ENCODE peak calls at places on chromosome X, in seven cellular contexts. One of them, this sample, is unnamed.
A peak's percentile ranks its signal among the peaks of the same experiment; 100 is the strongest.

GRCh38 chrX:71095971-71096701 is 485 bp downstream of the FOXO4 start:
- DNase-seq in mesothelial cell of epicardium: peak; percentile 42
- DNase-seq in stimulated activated CD8-positive, alpha-beta memory T cell treated with anti-CD3 and anti-CD28 coated beads, Interleukin-4, amount 100 ng/mL, for 1 hour: no peak
- DNase-seq in iPS-NIHi11: no peak
- DNase-seq in Right ventricle myocardium inferior: no peak
- DNase-seq in SW480: peak; percentile 61
- DNase-seq in stimulated activated CD4-positive, alpha-beta T cell treated with anti-CD3 and anti-CD28 coated beads, Interleukin-15, amount 100 ng/mL, for 1 hour: no peak
- DNase-seq in this sample: no peak

GRCh38 chrX:71941145-71941544 is 30.5 kb downstream of the NHSL2 start:
- DNase-seq in iPS-NIHi11: no peak
- DNase-seq in mesothelial cell of epicardium: no peak
- DNase-seq in SW480: no peak
- DNase-seq in stimulated activated CD8-positive, alpha-beta memory T cell treated with anti-CD3 and anti-CD28 coated beads, Interleukin-4, amount 100 ng/mL, for 1 hour: no peak
- DNase-seq in stimulated activated CD4-positive, alpha-beta T cell treated with anti-CD3 and anti-CD28 coated beads, Interleukin-15, amount 100 ng/mL, for 1 hour: no peak
- DNase-seq in Right ventricle myocardium inferior: no peak
- DNase-seq in this sample: no peak

GRCh38 chrX:150870487-150871340 is 27.8 kb downstream of the CD99L2 start:
- DNase-seq in stimulated activated CD4-positive, alpha-beta T cell treated with anti-CD3 and anti-CD28 coated beads, Interleukin-15, amount 100 ng/mL, for 1 hour: no peak
- DNase-seq in Right ventricle myocardium inferior: no peak
- DNase-seq in iPS-NIHi11: no peak
- DNase-seq in stimulated activated CD8-positive, alpha-beta memory T cell treated with anti-CD3 and anti-CD28 coated beads, Interleukin-4, amount 100 ng/mL, for 1 hour: no peak
- DNase-seq in SW480: no peak
- DNase-seq in mesothelial cell of epicardium: no peak
- DNase-seq in this sample: no peak

GRCh38 chrX:108245462-108245861 is 153.9 kb downstream of the ATG4A start:
- DNase-seq in mesothelial cell of epicardium: no peak
- DNase-seq in stimulated activated CD4-positive, alpha-beta T cell treated with anti-CD3 and anti-CD28 coated beads, Interleukin-15, amount 100 ng/mL, for 1 hour: no peak
- DNase-seq in stimulated activated CD8-positive, alpha-beta memory T cell treated with anti-CD3 and anti-CD28 coated beads, Interleukin-4, amount 100 ng/mL, for 1 hour: no peak
- DNase-seq in iPS-NIHi11: peak; percentile 6
- DNase-seq in Right ventricle myocardium inferior: no peak
- DNase-seq in SW480: no peak
- DNase-seq in this sample: no peak

GRCh38 chrX:57445046-57445445 is 146.8 kb upstream of the ZXDB start:
- DNase-seq in SW480: no peak
- DNase-seq in Right ventricle myocardium inferior: no peak
- DNase-seq in iPS-NIHi11: no peak
- DNase-seq in stimulated activated CD8-positive, alpha-beta memory T cell treated with anti-CD3 and anti-CD28 coated beads, Interleukin-4, amount 100 ng/mL, for 1 hour: no peak
- DNase-seq in stimulated activated CD4-positive, alpha-beta T cell treated with anti-CD3 and anti-CD28 coated beads, Interleukin-15, amount 100 ng/mL, for 1 hour: no peak
- DNase-seq in mesothelial cell of epicardium: no peak
- DNase-seq in this sample: no peak

GRCh38 chrX:143634701-143635442 is 1.0 kb downstream of the SLITRK4 start:
- DNase-seq in iPS-NIHi11: peak; percentile 12
- DNase-seq in stimulated activated CD8-positive, alpha-beta memory T cell treated with anti-CD3 and anti-CD28 coated beads, Interleukin-4, amount 100 ng/mL, for 1 hour: no peak
- DNase-seq in mesothelial cell of epicardium: no peak
- DNase-seq in Right ventricle myocardium inferior: peak; percentile 47
- DNase-seq in stimulated activated CD4-positive, alpha-beta T cell treated with anti-CD3 and anti-CD28 coated beads, Interleukin-15, amount 100 ng/mL, for 1 hour: no peak
- DNase-seq in SW480: no peak
- DNase-seq in this sample: no peak

GRCh38 chrX:50327235-50327634 is 122.7 kb downstream of the CCNB3 start:
- DNase-seq in stimulated activated CD4-positive, alpha-beta T cell treated with anti-CD3 and anti-CD28 coated beads, Interleukin-15, amount 100 ng/mL, for 1 hour: no peak
- DNase-seq in iPS-NIHi11: no peak
- DNase-seq in SW480: no peak
- DNase-seq in mesothelial cell of epicardium: no peak
- DNase-seq in stimulated activated CD8-positive, alpha-beta memory T cell treated with anti-CD3 and anti-CD28 coated beads, Interleukin-4, amount 100 ng/mL, for 1 hour: no peak
- DNase-seq in Right ventricle myocardium inferior: no peak
- DNase-seq in this sample: no peak

GRCh38 chrX:12988797-12989196 is 13.9 kb downstream of the TMSB4X start:
- DNase-seq in SW480: peak; percentile 81
- DNase-seq in mesothelial cell of epicardium: no peak
- DNase-seq in iPS-NIHi11: no peak
- DNase-seq in stimulated activated CD4-positive, alpha-beta T cell treated with anti-CD3 and anti-CD28 coated beads, Interleukin-15, amount 100 ng/mL, for 1 hour: no peak
- DNase-seq in stimulated activated CD8-positive, alpha-beta memory T cell treated with anti-CD3 and anti-CD28 coated beads, Interleukin-4, amount 100 ng/mL, for 1 hour: no peak
- DNase-seq in Right ventricle myocardium inferior: no peak
- DNase-seq in this sample: no peak

GRCh38 chrX:47380268-47380667 is 9.9 kb downstream of the ZNF157 start:
- DNase-seq in Right ventricle myocardium inferior: no peak
- DNase-seq in mesothelial cell of epicardium: no peak
- DNase-seq in iPS-NIHi11: no peak
- DNase-seq in SW480: peak; percentile 78
- DNase-seq in stimulated activated CD4-positive, alpha-beta T cell treated with anti-CD3 and anti-CD28 coated beads, Interleukin-15, amount 100 ng/mL, for 1 hour: peak; percentile 33
- DNase-seq in stimulated activated CD8-positive, alpha-beta memory T cell treated with anti-CD3 and anti-CD28 coated beads, Interleukin-4, amount 100 ng/mL, for 1 hour: peak; percentile 17
- DNase-seq in this sample: no peak

GRCh38 chrX:46653482-46653881 is 79.9 kb downstream of the CHST7 start:
- DNase-seq in SW480: no peak
- DNase-seq in stimulated activated CD8-positive, alpha-beta memory T cell treated with anti-CD3 and anti-CD28 coated beads, Interleukin-4, amount 100 ng/mL, for 1 hour: no peak
- DNase-seq in iPS-NIHi11: no peak
- DNase-seq in Right ventricle myocardium inferior: no peak
- DNase-seq in mesothelial cell of epicardium: no peak
- DNase-seq in stimulated activated CD4-positive, alpha-beta T cell treated with anti-CD3 and anti-CD28 coated beads, Interleukin-15, amount 100 ng/mL, for 1 hour: no peak
- DNase-seq in this sample: no peak

GRCh38 chrX:24424948-24425347 is 40.1 kb upstream of the PDK3 start:
- DNase-seq in stimulated activated CD8-positive, alpha-beta memory T cell treated with anti-CD3 and anti-CD28 coated beads, Interleukin-4, amount 100 ng/mL, for 1 hour: no peak
- DNase-seq in Right ventricle myocardium inferior: peak; percentile 63
- DNase-seq in mesothelial cell of epicardium: no peak
- DNase-seq in iPS-NIHi11: no peak
- DNase-seq in stimulated activated CD4-positive, alpha-beta T cell treated with anti-CD3 and anti-CD28 coated beads, Interleukin-15, amount 100 ng/mL, for 1 hour: no peak
- DNase-seq in SW480: no peak
- DNase-seq in this sample: no peak

GRCh38 chrX:30573125-30573524 is 4.4 kb downstream of the TASL start:
- DNase-seq in stimulated activated CD4-positive, alpha-beta T cell treated with anti-CD3 and anti-CD28 coated beads, Interleukin-15, amount 100 ng/mL, for 1 hour: no peak
- DNase-seq in stimulated activated CD8-positive, alpha-beta memory T cell treated with anti-CD3 and anti-CD28 coated beads, Interleukin-4, amount 100 ng/mL, for 1 hour: no peak
- DNase-seq in SW480: no peak
- DNase-seq in mesothelial cell of epicardium: no peak
- DNase-seq in Right ventricle myocardium inferior: no peak
- DNase-seq in iPS-NIHi11: no peak
- DNase-seq in this sample: no peak

GRCh38 chrX:71492086-71493065 is 40.5 kb upstream of the OGT start:
- DNase-seq in iPS-NIHi11: peak; percentile 38
- DNase-seq in stimulated activated CD8-positive, alpha-beta memory T cell treated with anti-CD3 and anti-CD28 coated beads, Interleukin-4, amount 100 ng/mL, for 1 hour: no peak
- DNase-seq in Right ventricle myocardium inferior: peak; percentile 68
- DNase-seq in stimulated activated CD4-positive, alpha-beta T cell treated with anti-CD3 and anti-CD28 coated beads, Interleukin-15, amount 100 ng/mL, for 1 hour: peak; percentile 19
- DNase-seq in mesothelial cell of epicardium: no peak
- DNase-seq in SW480: peak; percentile 65
- DNase-seq in this sample: peak; percentile 3

GRCh38 chrX:27915617-27916016 is 65.6 kb downstream of the DCAF8L1 start:
- DNase-seq in SW480: no peak
- DNase-seq in Right ventricle myocardium inferior: no peak
- DNase-seq in iPS-NIHi11: no peak
- DNase-seq in mesothelial cell of epicardium: no peak
- DNase-seq in stimulated activated CD8-positive, alpha-beta memory T cell treated with anti-CD3 and anti-CD28 coated beads, Interleukin-4, amount 100 ng/mL, for 1 hour: no peak
- DNase-seq in stimulated activated CD4-positive, alpha-beta T cell treated with anti-CD3 and anti-CD28 coated beads, Interleukin-15, amount 100 ng/mL, for 1 hour: no peak
- DNase-seq in this sample: no peak

GRCh38 chrX:36684053-36684452 is 324.1 kb upstream of the FAM47C start:
- DNase-seq in stimulated activated CD8-positive, alpha-beta memory T cell treated with anti-CD3 and anti-CD28 coated beads, Interleukin-4, amount 100 ng/mL, for 1 hour: no peak
- DNase-seq in SW480: peak; percentile 0
- DNase-seq in Right ventricle myocardium inferior: no peak
- DNase-seq in iPS-NIHi11: no peak
- DNase-seq in mesothelial cell of epicardium: no peak
- DNase-seq in stimulated activated CD4-positive, alpha-beta T cell treated with anti-CD3 and anti-CD28 coated beads, Interleukin-15, amount 100 ng/mL, for 1 hour: no peak
- DNase-seq in this sample: no peak

GRCh38 chrX:109533631-109534030 is 3.0 kb upstream of the NXT2 start:
- DNase-seq in mesothelial cell of epicardium: no peak
- DNase-seq in stimulated activated CD4-positive, alpha-beta T cell treated with anti-CD3 and anti-CD28 coated beads, Interleukin-15, amount 100 ng/mL, for 1 hour: no peak
- DNase-seq in Right ventricle myocardium inferior: no peak
- DNase-seq in SW480: no peak
- DNase-seq in stimulated activated CD8-positive, alpha-beta memory T cell treated with anti-CD3 and anti-CD28 coated beads, Interleukin-4, amount 100 ng/mL, for 1 hour: no peak
- DNase-seq in iPS-NIHi11: no peak
- DNase-seq in this sample: no peak

GRCh38 chrX:129472116-129472515 is 51.2 kb downstream of the SMARCA1 start:
- DNase-seq in Right ventricle myocardium inferior: no peak
- DNase-seq in stimulated activated CD8-positive, alpha-beta memory T cell treated with anti-CD3 and anti-CD28 coated beads, Interleukin-4, amount 100 ng/mL, for 1 hour: no peak
- DNase-seq in SW480: peak; percentile 9
- DNase-seq in mesothelial cell of epicardium: no peak
- DNase-seq in iPS-NIHi11: no peak
- DNase-seq in stimulated activated CD4-positive, alpha-beta T cell treated with anti-CD3 and anti-CD28 coated beads, Interleukin-15, amount 100 ng/mL, for 1 hour: no peak
- DNase-seq in this sample: no peak

GRCh38 chrX:20521245-20521644 is 254.5 kb upstream of the RPS6KA3 start:
- DNase-seq in SW480: no peak
- DNase-seq in iPS-NIHi11: no peak
- DNase-seq in Right ventricle myocardium inferior: no peak
- DNase-seq in stimulated activated CD4-positive, alpha-beta T cell treated with anti-CD3 and anti-CD28 coated beads, Interleukin-15, amount 100 ng/mL, for 1 hour: no peak
- DNase-seq in mesothelial cell of epicardium: no peak
- DNase-seq in stimulated activated CD8-positive, alpha-beta memory T cell treated with anti-CD3 and anti-CD28 coated beads, Interleukin-4, amount 100 ng/mL, for 1 hour: no peak
- DNase-seq in this sample: no peak

GRCh38 chrX:53288173-53288572 is 6.8 kb upstream of the IQSEC2 start:
- DNase-seq in iPS-NIHi11: peak; percentile 77
- DNase-seq in SW480: peak; percentile 41
- DNase-seq in Right ventricle myocardium inferior: peak; percentile 77
- DNase-seq in stimulated activated CD4-positive, alpha-beta T cell treated with anti-CD3 and anti-CD28 coated beads, Interleukin-15, amount 100 ng/mL, for 1 hour: no peak
- DNase-seq in mesothelial cell of epicardium: no peak
- DNase-seq in stimulated activated CD8-positive, alpha-beta memory T cell treated with anti-CD3 and anti-CD28 coated beads, Interleukin-4, amount 100 ng/mL, for 1 hour: no peak
- DNase-seq in this sample: no peak

GRCh38 chrX:31603411-31604120 is 531.7 kb upstream of the FTHL17 start:
- DNase-seq in stimulated activated CD4-positive, alpha-beta T cell treated with anti-CD3 and anti-CD28 coated beads, Interleukin-15, amount 100 ng/mL, for 1 hour: no peak
- DNase-seq in iPS-NIHi11: no peak
- DNase-seq in stimulated activated CD8-positive, alpha-beta memory T cell treated with anti-CD3 and anti-CD28 coated beads, Interleukin-4, amount 100 ng/mL, for 1 hour: no peak
- DNase-seq in SW480: no peak
- DNase-seq in Right ventricle myocardium inferior: no peak
- DNase-seq in mesothelial cell of epicardium: no peak
- DNase-seq in this sample: no peak

GRCh38 chrX:15894724-15895123 is 40.1 kb upstream of the AP1S2 start:
- DNase-seq in mesothelial cell of epicardium: no peak
- DNase-seq in iPS-NIHi11: no peak
- DNase-seq in stimulated activated CD8-positive, alpha-beta memory T cell treated with anti-CD3 and anti-CD28 coated beads, Interleukin-4, amount 100 ng/mL, for 1 hour: no peak
- DNase-seq in SW480: no peak
- DNase-seq in stimulated activated CD4-positive, alpha-beta T cell treated with anti-CD3 and anti-CD28 coated beads, Interleukin-15, amount 100 ng/mL, for 1 hour: no peak
- DNase-seq in Right ventricle myocardium inferior: no peak
- DNase-seq in this sample: no peak

GRCh38 chrX:25015486-25016360 is at the start of gene ARX:
- DNase-seq in mesothelial cell of epicardium: peak; percentile 76
- DNase-seq in stimulated activated CD8-positive, alpha-beta memory T cell treated with anti-CD3 and anti-CD28 coated beads, Interleukin-4, amount 100 ng/mL, for 1 hour: no peak
- DNase-seq in stimulated activated CD4-positive, alpha-beta T cell treated with anti-CD3 and anti-CD28 coated beads, Interleukin-15, amount 100 ng/mL, for 1 hour: no peak
- DNase-seq in iPS-NIHi11: peak; percentile 79
- DNase-seq in SW480: no peak
- DNase-seq in Right ventricle myocardium inferior: no peak
- DNase-seq in this sample: no peak

GRCh38 chrX:38804481-38805293 is 3.4 kb downstream of the MID1IP1 start:
- DNase-seq in mesothelial cell of epicardium: peak; percentile 42
- DNase-seq in SW480: peak; percentile 41
- DNase-seq in stimulated activated CD8-positive, alpha-beta memory T cell treated with anti-CD3 and anti-CD28 coated beads, Interleukin-4, amount 100 ng/mL, for 1 hour: no peak
- DNase-seq in stimulated activated CD4-positive, alpha-beta T cell treated with anti-CD3 and anti-CD28 coated beads, Interleukin-15, amount 100 ng/mL, for 1 hour: peak; percentile 24
- DNase-seq in iPS-NIHi11: no peak
- DNase-seq in Right ventricle myocardium inferior: peak; percentile 69
- DNase-seq in this sample: no peak

GRCh38 chrX:7253565-7253964 is 105.6 kb upstream of the PUDP start:
- DNase-seq in iPS-NIHi11: no peak
- DNase-seq in mesothelial cell of epicardium: no peak
- DNase-seq in SW480: no peak
- DNase-seq in stimulated activated CD8-positive, alpha-beta memory T cell treated with anti-CD3 and anti-CD28 coated beads, Interleukin-4, amount 100 ng/mL, for 1 hour: no peak
- DNase-seq in Right ventricle myocardium inferior: no peak
- DNase-seq in stimulated activated CD4-positive, alpha-beta T cell treated with anti-CD3 and anti-CD28 coated beads, Interleukin-15, amount 100 ng/mL, for 1 hour: no peak
- DNase-seq in this sample: no peak

GRCh38 chrX:123155327-123155726 is 28.8 kb upstream of the GRIA3 start:
- DNase-seq in stimulated activated CD4-positive, alpha-beta T cell treated with anti-CD3 and anti-CD28 coated beads, Interleukin-15, amount 100 ng/mL, for 1 hour: no peak
- DNase-seq in iPS-NIHi11: no peak
- DNase-seq in Right ventricle myocardium inferior: no peak
- DNase-seq in stimulated activated CD8-positive, alpha-beta memory T cell treated with anti-CD3 and anti-CD28 coated beads, Interleukin-4, amount 100 ng/mL, for 1 hour: no peak
- DNase-seq in SW480: no peak
- DNase-seq in mesothelial cell of epicardium: no peak
- DNase-seq in this sample: no peak

GRCh38 chrX:17876135-17876534 is 15.0 kb upstream of the RAI2 start:
- DNase-seq in Right ventricle myocardium inferior: no peak
- DNase-seq in stimulated activated CD4-positive, alpha-beta T cell treated with anti-CD3 and anti-CD28 coated beads, Interleukin-15, amount 100 ng/mL, for 1 hour: no peak
- DNase-seq in mesothelial cell of epicardium: no peak
- DNase-seq in stimulated activated CD8-positive, alpha-beta memory T cell treated with anti-CD3 and anti-CD28 coated beads, Interleukin-4, amount 100 ng/mL, for 1 hour: no peak
- DNase-seq in iPS-NIHi11: no peak
- DNase-seq in SW480: peak; percentile 21
- DNase-seq in this sample: no peak

GRCh38 chrX:106862972-106863688 is 40.0 kb downstream of the RIPPLY1 start:
- DNase-seq in SW480: peak; percentile 2
- DNase-seq in Right ventricle myocardium inferior: no peak
- DNase-seq in stimulated activated CD8-positive, alpha-beta memory T cell treated with anti-CD3 and anti-CD28 coated beads, Interleukin-4, amount 100 ng/mL, for 1 hour: no peak
- DNase-seq in stimulated activated CD4-positive, alpha-beta T cell treated with anti-CD3 and anti-CD28 coated beads, Interleukin-15, amount 100 ng/mL, for 1 hour: no peak
- DNase-seq in mesothelial cell of epicardium: no peak
- DNase-seq in iPS-NIHi11: peak; percentile 27
- DNase-seq in this sample: no peak

GRCh38 chrX:18348047-18348446 is 6.4 kb downstream of the SCML2 start:
- DNase-seq in stimulated activated CD4-positive, alpha-beta T cell treated with anti-CD3 and anti-CD28 coated beads, Interleukin-15, amount 100 ng/mL, for 1 hour: no peak
- DNase-seq in iPS-NIHi11: no peak
- DNase-seq in mesothelial cell of epicardium: no peak
- DNase-seq in Right ventricle myocardium inferior: no peak
- DNase-seq in stimulated activated CD8-positive, alpha-beta memory T cell treated with anti-CD3 and anti-CD28 coated beads, Interleukin-4, amount 100 ng/mL, for 1 hour: no peak
- DNase-seq in SW480: no peak
- DNase-seq in this sample: no peak

GRCh38 chrX:150482537-150483217 is 85.7 kb upstream of the MTM1 start:
- DNase-seq in stimulated activated CD4-positive, alpha-beta T cell treated with anti-CD3 and anti-CD28 coated beads, Interleukin-15, amount 100 ng/mL, for 1 hour: peak; percentile 3
- DNase-seq in mesothelial cell of epicardium: no peak
- DNase-seq in SW480: peak; percentile 73
- DNase-seq in iPS-NIHi11: no peak
- DNase-seq in Right ventricle myocardium inferior: no peak
- DNase-seq in stimulated activated CD8-positive, alpha-beta memory T cell treated with anti-CD3 and anti-CD28 coated beads, Interleukin-4, amount 100 ng/mL, for 1 hour: no peak
- DNase-seq in this sample: no peak

GRCh38 chrX:133983243-133983973 is 2.0 kb downstream of the GPC3 start:
- DNase-seq in stimulated activated CD4-positive, alpha-beta T cell treated with anti-CD3 and anti-CD28 coated beads, Interleukin-15, amount 100 ng/mL, for 1 hour: no peak
- DNase-seq in Right ventricle myocardium inferior: no peak
- DNase-seq in stimulated activated CD8-positive, alpha-beta memory T cell treated with anti-CD3 and anti-CD28 coated beads, Interleukin-4, amount 100 ng/mL, for 1 hour: no peak
- DNase-seq in mesothelial cell of epicardium: no peak
- DNase-seq in SW480: no peak
- DNase-seq in iPS-NIHi11: no peak
- DNase-seq in this sample: no peak

This sample was measured in cortex of kidney.